ENCODE peak calls at places on chromosome 7, in four cellular contexts. One of them, this sample, is unnamed.

GRCh38 chr7:82109288-82109687 is 334.3 kb downstream of the CACNA2D1 start:
- DNase-seq in DND-41: no peak
- DNase-seq in activated CD4-positive, alpha-beta T cell treated with anti-CD3 and anti-CD28 coated beads for 36 hours: no peak
- DNase-seq in NCI-H2029: no peak
- DNase-seq in this sample: no peak

GRCh38 chr7:14377646-14378266 is 388.3 kb upstream of the ETV1 start:
- DNase-seq in DND-41: no peak
- DNase-seq in NCI-H2029: no peak
- DNase-seq in activated CD4-positive, alpha-beta T cell treated with anti-CD3 and anti-CD28 coated beads for 36 hours: no peak
- DNase-seq in this sample: no peak

GRCh38 chr7:117951285-117951684 is 78.0 kb upstream of the CTTNBP2 start:
- DNase-seq in DND-41: no peak
- DNase-seq in activated CD4-positive, alpha-beta T cell treated with anti-CD3 and anti-CD28 coated beads for 36 hours: no peak
- DNase-seq in NCI-H2029: no peak
- DNase-seq in this sample: no peak

GRCh38 chr7:137895301-137896201 is 48.8 kb upstream of the DGKI start:
- DNase-seq in DND-41: no peak
- DNase-seq in NCI-H2029: no peak
- DNase-seq in activated CD4-positive, alpha-beta T cell treated with anti-CD3 and anti-CD28 coated beads for 36 hours: peak
- DNase-seq in this sample: no peak

GRCh38 chr7:15686957-15687644 is 618 bp upstream of the MEOX2 start:
- DNase-seq in activated CD4-positive, alpha-beta T cell treated with anti-CD3 and anti-CD28 coated beads for 36 hours: no peak
- DNase-seq in NCI-H2029: no peak
- DNase-seq in DND-41: no peak
- DNase-seq in this sample: peak

GRCh38 chr7:51352174-51353145 is 35.9 kb upstream of the COBL start:
- DNase-seq in NCI-H2029: no peak
- DNase-seq in DND-41: no peak
- DNase-seq in activated CD4-positive, alpha-beta T cell treated with anti-CD3 and anti-CD28 coated beads for 36 hours: no peak
- DNase-seq in this sample: peak

GRCh38 chr7:50507898-50508470 is 57.2 kb downstream of the DDC start:
- DNase-seq in NCI-H2029: peak
- DNase-seq in activated CD4-positive, alpha-beta T cell treated with anti-CD3 and anti-CD28 coated beads for 36 hours: no peak
- DNase-seq in DND-41: peak
- DNase-seq in this sample: no peak

GRCh38 chr7:150931199-150931869 is 46.8 kb downstream of the KCNH2 start:
- DNase-seq in NCI-H2029: no peak
- DNase-seq in DND-41: peak
- DNase-seq in activated CD4-positive, alpha-beta T cell treated with anti-CD3 and anti-CD28 coated beads for 36 hours: peak
- DNase-seq in this sample: no peak

GRCh38 chr7:87210506-87210905 is 9.0 kb downstream of the TMEM243 start:
- DNase-seq in activated CD4-positive, alpha-beta T cell treated with anti-CD3 and anti-CD28 coated beads for 36 hours: no peak
- DNase-seq in DND-41: no peak
- DNase-seq in NCI-H2029: no peak
- DNase-seq in this sample: no peak

GRCh38 chr7:103640031-103640779 is 194.2 kb upstream of the SLC26A5 start:
- DNase-seq in NCI-H2029: no peak
- DNase-seq in DND-41: no peak
- DNase-seq in activated CD4-positive, alpha-beta T cell treated with anti-CD3 and anti-CD28 coated beads for 36 hours: no peak
- DNase-seq in this sample: no peak

GRCh38 chr7:41832936-41833335 is 130.0 kb upstream of the INHBA start:
- DNase-seq in activated CD4-positive, alpha-beta T cell treated with anti-CD3 and anti-CD28 coated beads for 36 hours: no peak
- DNase-seq in DND-41: no peak
- DNase-seq in NCI-H2029: no peak
- DNase-seq in this sample: peak